ENCODE peak calls at places on chromosomes 7 and 10, in eight cellular contexts. I is aorta; T is transverse colon; S is uterus; Y is thoracic aorta; H is GM23248; K is CD8-positive, alpha-beta memory T cell; N is PC-3. D is an unnamed sample. For H3K4me1, the result is how much of the 10 kb centered on the place peaks cover.

GRCh38 chr10:73758704-73759511 is 14.7 kb downstream of the SEC24C start:
- DNase-seq in I (no peak), T (no peak), S (no peak), Y (no peak), H (no peak), K (no peak), N (no peak), D (no peak)

GRCh38 chr10:19788075-19788686 is 28.1 kb upstream of the PLXDC2 start:
- DNase-seq in I (no peak), T (peak), S (peak), Y (no peak), H (peak), K (no peak), N (peak), D (no peak)

GRCh38 chr7:117688126-117688525 is 185.1 kb downstream of the CTTNBP2 start:
- DNase-seq in I (no peak), T (no peak), S (no peak), Y (no peak), H (no peak), K (no peak), N (no peak), D (no peak)

GRCh38 chr10:106757521-106757920 is 407.0 kb downstream of the SORCS1 start:
- DNase-seq in I (no peak), T (no peak), S (no peak), Y (no peak), H (no peak), K (no peak), N (no peak), D (no peak)

GRCh38 chr7:55415173-55415778 is 50.1 kb downstream of the LANCL2 start:
- DNase-seq in I (peak), T (peak), S (peak), Y (peak), H (peak), K (peak), N (peak), D (no peak)

GRCh38 chr10:27714349-27714748 is 31.3 kb downstream of the MKX start:
- DNase-seq in I (no peak), T (no peak), S (no peak), Y (no peak), H (peak), K (no peak), N (no peak), D (no peak)

GRCh38 chr7:74092964-74093339 is 9.3 kb downstream of the LIMK1 start:
- DNase-seq in I (peak), T (peak), S (peak), Y (no peak), H (peak), K (no peak), N (no peak), D (no peak)

GRCh38 chr7:16847381-16847860 is 34.4 kb downstream of the AGR3 start:
- DNase-seq in I (no peak), T (peak), S (no peak), Y (no peak), H (no peak), K (no peak), N (peak), D (no peak)

GRCh38 chr10:114437456-114438292 is 33.4 kb upstream of the AFAP1L2 start:
- DNase-seq in I (no peak), T (no peak), S (no peak), Y (no peak), H (peak), K (no peak), N (peak), D (no peak)

GRCh38 chr10:61299156-61299555 is 154.0 kb downstream of the TMEM26 start:
- DNase-seq in I (no peak), T (no peak), S (no peak), Y (no peak), H (no peak), K (no peak), N (no peak), D (no peak)

GRCh38 chr7:88789480-88790064 is 6.0 kb downstream of the TEX47 start:
- DNase-seq in I (no peak), T (no peak), S (no peak), Y (no peak), H (peak), K (peak), N (peak), D (no peak)

GRCh38 chr7:105244594-105244993 is 144.1 kb downstream of the SRPK2 start:
- DNase-seq in I (no peak), T (no peak), S (no peak), Y (no peak), H (no peak), K (no peak), N (no peak), D (no peak)

GRCh38 chr7:130960208-130960988 is 226.4 kb upstream of the KLF14 start:
- DNase-seq in I (no peak), T (no peak), S (no peak), Y (no peak), H (peak), K (peak), N (peak), D (no peak)

GRCh38 chr10:121063744-121064143 is 212.6 kb downstream of the WDR11 start:
- DNase-seq in I (no peak), T (peak), S (no peak), Y (no peak), H (no peak), K (no peak), N (no peak), D (no peak)

GRCh38 chr10:77357611-77358010 is 280.0 kb downstream of the KCNMA1 start:
- DNase-seq in I (no peak), T (no peak), S (no peak), Y (no peak), H (peak), K (no peak), N (peak), D (no peak)

GRCh38 chr10:28130267-28130666 is 131.4 kb upstream of the ODAD2 start:
- DNase-seq in I (no peak), T (no peak), S (no peak), Y (no peak), H (peak), K (no peak), N (peak), D (no peak)

GRCh38 chr10:9305018-9305655 is 1250.6 kb downstream of the GATA3 start:
- DNase-seq in I (no peak), T (no peak), S (no peak), Y (no peak), H (peak), K (no peak), N (peak), D (no peak)

GRCh38 chr10:50382576-50383023 is 131.3 kb upstream of the ASAH2 start:
- DNase-seq in I (no peak), T (no peak), S (no peak), Y (no peak), H (peak), K (no peak), N (no peak), D (no peak)

GRCh38 chr10:11401314-11402222 is 209.9 kb downstream of the USP6NL start:
- DNase-seq in I (no peak), T (no peak), S (no peak), Y (no peak), H (no peak), K (peak), N (no peak), D (no peak)

GRCh38 chr10:34172936-34173533 is 642.1 kb downstream of the PARD3 start:
- DNase-seq in I (no peak), T (no peak), S (no peak), Y (no peak), H (peak), K (no peak), N (peak), D (no peak)

GRCh38 chr7:116689787-116690186 is 17.8 kb downstream of the MET start:
- DNase-seq in I (no peak), T (no peak), S (no peak), Y (no peak), H (peak), K (no peak), N (peak), D (no peak)

GRCh38 chr7:107076781-107077698 is 32.5 kb downstream of the PRKAR2B start:
- DNase-seq in I (no peak), T (no peak), S (no peak), Y (no peak), H (no peak), K (no peak), N (peak), D (no peak)

DNA sequence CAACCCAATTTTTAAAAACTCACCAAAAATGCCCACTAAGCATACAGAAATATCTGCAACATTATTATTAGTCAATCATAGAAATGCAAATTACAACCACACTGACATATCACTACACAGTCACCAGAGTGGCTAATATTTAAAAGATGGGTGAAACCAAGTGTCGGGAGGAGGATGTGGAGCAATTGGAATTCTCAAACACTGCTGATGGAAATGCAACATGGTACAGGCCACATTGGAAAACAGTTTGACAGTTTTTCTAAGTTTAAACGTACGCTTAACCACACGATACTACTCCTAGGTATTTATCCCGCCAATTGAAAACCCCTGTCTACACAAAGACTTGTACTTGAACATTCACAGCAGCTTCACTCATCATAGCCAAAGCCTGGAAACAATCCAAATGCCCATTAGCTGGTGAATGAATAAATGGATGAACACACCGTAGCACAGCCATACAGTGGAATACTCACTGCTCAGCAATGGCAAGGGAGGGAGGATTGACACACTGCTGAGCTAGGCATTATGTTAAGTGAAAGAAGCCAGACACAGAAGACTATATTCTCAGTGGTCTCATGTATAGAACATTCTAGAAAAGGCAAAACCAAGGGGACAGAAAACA is 16.3 kb downstream of the GCK start:
- DNase-seq in I (no peak), T (no peak), S (no peak), Y (no peak), H (no peak), K (no peak), N (no peak), D (no peak)
- H3K4me3 ChIP-seq in I (no peak), T (no peak), S (no peak), Y (no peak), H (no peak), K (no peak), N (no peak), D (no peak)

GRCh38 chr7:37367010-37367409 is 81.7 kb downstream of the ELMO1 start:
- DNase-seq in I (no peak), T (no peak), S (no peak), Y (no peak), H (no peak), K (no peak), N (no peak), D (no peak)

GRCh38 chr7:37368540-37368939 is 80.1 kb downstream of the ELMO1 start:
- DNase-seq in I (no peak), T (no peak), S (no peak), Y (no peak), H (no peak), K (no peak), N (no peak), D (no peak)

GRCh38 chr7:37371755-37372154 is 76.9 kb downstream of the ELMO1 start:
- DNase-seq in I (no peak), T (no peak), S (no peak), Y (no peak), H (no peak), K (no peak), N (no peak), D (no peak)

GRCh38 chr7:37372750-37373149 is 75.9 kb downstream of the ELMO1 start:
- DNase-seq in I (no peak), T (no peak), S (no peak), Y (no peak), H (no peak), K (no peak), N (no peak), D (no peak)

GRCh38 chr7:37369904-37370303 is 78.8 kb downstream of the ELMO1 start:
- DNase-seq in I (no peak), T (peak), S (no peak), Y (no peak), H (no peak), K (no peak), N (no peak), D (no peak)
- H3K4me1 ChIP-seq in I (under half), T (under half), S (under half), Y (under half), H (under half), K (under half), N (under half), D (under half)

GRCh38 chr10:95467162-95467599 is 94.0 kb downstream of the SORBS1 start:
- DNase-seq in I (no peak), T (peak), S (peak), Y (no peak), H (peak), K (no peak), N (no peak), D (no peak)
- H3K4me3 ChIP-seq in I (no peak), T (no peak), S (no peak), Y (no peak), H (no peak), K (no peak), N (no peak), D (no peak)

DNA sequence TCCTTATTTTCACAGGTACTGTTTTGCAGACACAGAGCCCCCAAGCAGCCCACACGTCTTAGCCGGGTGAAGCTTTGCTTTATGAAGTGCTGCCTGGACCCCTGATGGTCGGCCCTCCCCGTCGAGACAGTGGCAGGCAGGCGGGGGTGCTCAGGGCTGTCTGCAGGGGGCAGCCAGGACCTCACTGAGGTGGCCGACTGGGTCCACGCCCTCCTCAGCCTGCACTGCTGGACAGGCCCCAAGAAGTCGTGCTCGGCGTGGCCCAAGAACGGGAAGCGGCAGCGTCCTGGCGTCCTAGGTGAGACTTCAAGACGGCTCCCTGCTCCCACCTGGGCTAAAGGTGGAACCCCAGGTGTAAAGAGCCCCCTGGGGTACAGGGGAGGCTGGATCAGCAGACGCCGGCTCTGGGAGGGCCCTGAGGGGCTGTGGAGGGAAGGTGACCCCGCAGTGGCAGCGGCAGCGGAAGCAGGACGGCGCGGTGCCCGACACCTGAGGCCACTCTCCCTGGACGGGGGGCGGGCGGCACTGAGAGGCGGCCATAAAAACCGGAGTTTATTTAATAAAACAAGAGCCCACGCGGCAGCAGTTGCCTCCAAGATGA is 179.4 kb downstream of the ELFN1 start:
- DNase-seq in I (peak), T (no peak), S (no peak), Y (no peak), H (no peak), K (no peak), N (no peak), D (peak)
- H3K4me1 ChIP-seq in I (under half), T (under half), S (under half), Y (under half), H (under half), K (under half), N (under half), D (under half)

DNA sequence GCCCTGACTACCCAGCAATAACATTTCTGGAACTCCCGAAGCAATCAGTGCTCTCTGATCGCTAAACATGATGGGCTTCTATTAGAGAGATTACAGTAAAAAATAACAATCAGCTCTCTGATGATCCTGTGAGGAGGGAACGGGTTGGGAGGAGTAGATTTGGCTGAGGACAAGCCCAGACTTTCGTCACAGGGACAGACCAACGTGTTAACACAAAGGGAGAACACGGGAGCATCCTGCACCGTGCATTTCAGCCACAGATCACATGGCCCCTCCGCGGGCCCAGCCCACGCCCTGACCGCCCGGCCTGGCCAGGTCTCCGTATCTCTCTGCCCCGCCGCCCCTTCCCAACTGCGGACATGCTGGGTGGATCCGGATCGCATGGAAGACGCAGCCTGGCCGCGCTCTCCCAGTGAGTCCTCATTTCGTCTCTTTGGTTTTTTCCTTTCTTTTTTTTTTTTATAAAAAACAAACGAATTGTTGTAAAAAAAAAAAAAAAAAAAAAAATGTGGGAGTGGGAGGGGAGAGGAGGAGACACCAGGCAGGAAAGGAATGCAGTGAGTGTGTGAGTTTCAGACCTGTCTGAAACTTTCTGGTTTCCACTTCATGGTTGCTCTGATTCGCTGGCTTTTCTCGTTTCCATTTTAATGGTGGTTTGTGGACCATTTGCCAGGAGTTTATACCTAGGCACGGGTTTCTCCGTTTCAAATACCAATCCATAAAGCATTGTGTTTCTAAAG is 94.9 kb upstream of the AGBL3 start:
- DNase-seq in I (peak), T (peak), S (peak), Y (no peak), H (peak), K (no peak), N (peak), D (peak)
- H3K4me3 ChIP-seq in I (peak), T (peak), S (peak), Y (peak), H (peak), K (no peak), N (peak), D (peak)

GRCh38 chr7:30433506-30433905 is 45.1 kb downstream of the NOD1 start:
- DNase-seq in I (no peak), T (no peak), S (no peak), Y (no peak), H (no peak), K (no peak), N (no peak), D (no peak)
- H3K4me1 ChIP-seq in I (under half), T (under half), S (under half), Y (under half), H (under half), K (under half), N (under half), D (under half)